ENCODE peak calls at places on chromosomes 11 and 22, in eight cellular contexts. C is heart right ventricle; Q is MM.1S; G is aorta; X is upper lobe of right lung; I is tibial nerve; L is CD4-positive, CD25-positive, alpha-beta regulatory T cell; D is OCI-LY7. M is an unnamed sample.

GRCh38 chr11:35558468-35558867 is 33.1 kb upstream of the PAMR1 start:
- DNase-seq in C (no peak), Q (no peak), G (no peak), X (no peak), I (no peak), L (no peak), D (no peak), M (no peak)

GRCh38 chr22:22410121-22410520 is 98.4 kb downstream of the ZNF280B start:
- DNase-seq in C (peak; percentile 66), Q (peak; percentile 18), G (peak; percentile 72), X (peak; percentile 71), I (peak; percentile 29), L (no peak), D (peak; percentile 92), M (peak; percentile 48)

GRCh38 chr22:30414525-30415047 is 11.0 kb upstream of the MTFP1 start:
- DNase-seq in C (no peak), Q (no peak), G (no peak), X (no peak), I (no peak), L (no peak), D (no peak), M (no peak)

GRCh38 chr11:8707541-8708270 is 25.1 kb downstream of the RPL27A start:
- DNase-seq in C (peak; percentile 79), Q (no peak), G (peak; percentile 73), X (no peak), I (peak; percentile 60), L (no peak), D (no peak), M (peak; percentile 57)

GRCh38 chr11:134915212-134915611 is 503.2 kb upstream of the B3GAT1 start:
- DNase-seq in C (peak; percentile 45), Q (no peak), G (peak; percentile 83), X (no peak), I (no peak), L (no peak), D (no peak), M (no peak)

GRCh38 chr11:114291847-114292680 is 4.1 kb upstream of the NNMT start:
- DNase-seq in C (no peak), Q (peak; percentile 23), G (no peak), X (no peak), I (no peak), L (no peak), D (no peak), M (no peak)

GRCh38 chr11:72745511-72745910 is 6.7 kb downstream of the ARAP1 start:
- DNase-seq in C (no peak), Q (no peak), G (no peak), X (no peak), I (no peak), L (no peak), D (no peak), M (no peak)

GRCh38 chr22:46439576-46440465 is 97.6 kb downstream of the CELSR1 start:
- DNase-seq in C (no peak), Q (no peak), G (no peak), X (no peak), I (no peak), L (no peak), D (no peak), M (no peak)

GRCh38 chr11:118918128-118918685 is 7.5 kb downstream of the BCL9L start:
- DNase-seq in C (peak; percentile 75), Q (no peak), G (peak; percentile 88), X (no peak), I (peak; percentile 80), L (no peak), D (no peak), M (peak; percentile 92)

GRCh38 chr11:19365743-19366410 is 125.1 kb upstream of the E2F8 start:
- DNase-seq in C (no peak), Q (no peak), G (no peak), X (no peak), I (no peak), L (no peak), D (no peak), M (no peak)

GRCh38 chr22:30435674-30436126 is 10.1 kb downstream of the MTFP1 start:
- DNase-seq in C (no peak), Q (peak; percentile 40), G (peak; percentile 61), X (no peak), I (no peak), L (peak; percentile 83), D (peak; percentile 90), M (peak; percentile 65)

GRCh38 chr11:64800633-64801464 is 2.2 kb downstream of the MAP4K2 start:
- DNase-seq in C (no peak), Q (no peak), G (no peak), X (no peak), I (no peak), L (no peak), D (peak; percentile 20), M (no peak)

GRCh38 chr11:64803163-64803845 is at the start of gene MAP4K2:
- DNase-seq in C (peak; percentile 90), Q (peak; percentile 86), G (peak; percentile 92), X (peak; percentile 94), I (peak; percentile 83), L (peak; percentile 85), D (peak; percentile 91), M (peak; percentile 93)

GRCh38 chr11:64799925-64800632 is 2.9 kb downstream of the MAP4K2 start:
- DNase-seq in C (no peak), Q (no peak), G (peak; percentile 22), X (no peak), I (no peak), L (no peak), D (no peak), M (no peak)

GRCh38 chr11:64802370-64803162 is 448 bp downstream of the MAP4K2 start:
- DNase-seq in C (no peak), Q (no peak), G (no peak), X (no peak), I (no peak), L (no peak), D (peak; percentile 78), M (peak; percentile 32)

GRCh38 chr11:64801591-64802369 is 1.2 kb downstream of the MAP4K2 start:
- DNase-seq in C (no peak), Q (no peak), G (no peak), X (no peak), I (no peak), L (no peak), D (peak; percentile 37), M (no peak)
- H3K4me3 ChIP-seq in C (peak overlapping the region; percentile 70), Q (peak overlapping the region; percentile 66), G (no peak overlapping the region), X (peak overlapping the region; percentile 57), I (peak overlapping the region; percentile 67), L (peak overlapping the region; percentile 53), D (peak overlapping the region; percentile 78), M (no peak overlapping the region)

GRCh38 chr11:28654191-28654590 is 546.0 kb downstream of the METTL15 start:
- DNase-seq in C (no peak), Q (no peak), G (no peak), X (no peak), I (no peak), L (no peak), D (no peak), M (no peak)
- H3K27ac ChIP-seq in C (no peak overlapping the region), Q (no peak overlapping the region), G (no peak overlapping the region), X (no peak overlapping the region), I (no peak overlapping the region), L (no peak overlapping the region), D (no peak overlapping the region), M (no peak overlapping the region)

GRCh38 chr22:35887296-35887875 is 141.2 kb downstream of the RBFOX2 start:
- DNase-seq in C (no peak), Q (no peak), G (no peak), X (no peak), I (no peak), L (no peak), D (no peak), M (no peak)

GRCh38 chr22:35889071-35889470 is 139.6 kb downstream of the RBFOX2 start:
- DNase-seq in C (no peak), Q (no peak), G (no peak), X (no peak), I (no peak), L (no peak), D (no peak), M (no peak)

GRCh38 chr22:35882226-35883027 is 146.2 kb downstream of the RBFOX2 start:
- DNase-seq in C (no peak), Q (peak; percentile 49), G (no peak), X (no peak), I (no peak), L (no peak), D (peak; percentile 69), M (no peak)

GRCh38 chr22:35888181-35888870 is 140.3 kb downstream of the RBFOX2 start:
- DNase-seq in C (no peak), Q (no peak), G (no peak), X (no peak), I (no peak), L (no peak), D (no peak), M (no peak)

GRCh38 chr22:35883028-35883620 is 145.5 kb downstream of the RBFOX2 start:
- DNase-seq in C (no peak), Q (peak; percentile 28), G (no peak), X (no peak), I (no peak), L (no peak), D (peak; percentile 67), M (no peak)
- H3K4me3 ChIP-seq in C (no peak overlapping the region), Q (peak overlapping the region; percentile 19), G (no peak overlapping the region), X (no peak overlapping the region), I (no peak overlapping the region), L (no peak overlapping the region), D (peak overlapping the region; percentile 49), M (no peak overlapping the region)

GRCh38 chr11:67613313-67613959 is 6.7 kb downstream of the NDUFV1 start:
- DNase-seq in C (no peak), Q (no peak), G (no peak), X (no peak), I (no peak), L (no peak), D (no peak), M (no peak)

GRCh38 chr11:67613960-67614715 is 7.4 kb downstream of the NDUFV1 start:
- DNase-seq in C (peak; percentile 68), Q (peak; percentile 93), G (peak; percentile 77), X (peak; percentile 85), I (no peak), L (peak; percentile 71), D (peak; percentile 97), M (peak; percentile 77)

GRCh38 chr11:67615455-67616430 is 9.0 kb downstream of the NDUFV1 start:
- DNase-seq in C (no peak), Q (peak; percentile 60), G (no peak), X (peak; percentile 78), I (no peak), L (peak; percentile 37), D (peak; percentile 67), M (peak; percentile 55)

GRCh38 chr11:67616431-67617242 is 9.9 kb downstream of the NDUFV1 start:
- DNase-seq in C (no peak), Q (no peak), G (no peak), X (no peak), I (no peak), L (no peak), D (no peak), M (no peak)

DNA sequence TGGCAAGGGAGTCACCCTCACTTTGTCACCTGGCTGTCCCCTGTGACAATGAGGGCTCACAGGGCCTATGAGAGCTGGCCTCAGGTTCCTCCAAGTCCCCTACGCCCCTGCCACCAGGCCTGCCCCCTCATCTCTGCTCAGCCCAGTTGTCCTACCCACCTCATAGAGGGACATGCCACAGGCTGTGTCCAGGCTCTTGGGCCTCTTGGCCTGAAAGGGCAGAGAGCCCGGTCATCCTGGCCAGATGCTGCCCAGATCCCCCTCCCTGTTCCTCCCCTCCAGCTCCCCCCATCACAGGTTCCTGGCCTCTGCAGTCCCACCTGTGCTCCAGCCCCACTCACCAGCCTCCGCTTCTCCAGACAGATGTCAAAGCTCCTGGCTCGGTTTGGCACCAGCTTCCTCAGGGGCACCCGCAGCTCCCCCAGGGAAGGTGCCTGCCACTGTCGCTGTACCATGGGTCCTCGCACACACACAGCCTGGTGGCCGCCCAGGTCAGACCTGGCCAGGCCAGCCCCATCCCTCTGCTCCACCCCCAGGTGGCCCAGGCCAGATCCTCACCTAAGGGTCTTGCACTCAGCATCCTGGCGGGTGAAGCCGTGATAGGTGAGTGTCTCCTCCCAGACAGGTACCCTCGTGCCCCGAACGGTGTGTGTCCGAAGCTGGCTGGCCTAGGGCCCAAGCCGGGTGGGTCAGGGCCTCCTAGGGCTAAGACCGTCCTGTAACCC is 8.2 kb downstream of the NDUFV1 start:
- DNase-seq in C (no peak), Q (no peak), G (no peak), X (no peak), I (no peak), L (no peak), D (no peak), M (no peak)
- H3K27ac ChIP-seq in C (peak overlapping the region; percentile 47), Q (peak overlapping the region; percentile 85), G (no peak overlapping the region), X (peak overlapping the region; percentile 84), I (peak overlapping the region; percentile 81), L (peak overlapping the region; percentile 97), D (peak overlapping the region; percentile 91), M (peak overlapping the region; percentile 72)

M was measured in transverse colon.